ENCODE peak calls at places on chromosomes 16 and 17, in six cellular contexts. One of them, this sample, is unnamed.
A peak's percentile ranks its signal among the peaks of the same experiment; 100 is the strongest.

GRCh38 chr17:40317880-40318834 is 9.2 kb downstream of the RARA start:
- DNase-seq in KBM-7: peak; percentile 95
- DNase-seq in hepatic stellate cell: peak; percentile 99
- DNase-seq in nephron progenitor cell: peak; percentile 93
- DNase-seq in sigmoid colon: peak; percentile 99
- DNase-seq in ovary: peak; percentile 93
- DNase-seq in this sample: peak; percentile 98

GRCh38 chr17:5557990-5558389 is 26.3 kb downstream of the NLRP1 start:
- DNase-seq in KBM-7: no peak
- DNase-seq in hepatic stellate cell: no peak
- DNase-seq in nephron progenitor cell: no peak
- DNase-seq in sigmoid colon: no peak
- DNase-seq in ovary: no peak
- DNase-seq in this sample: no peak

GRCh38 chr16:57704905-57705852 is 10.6 kb downstream of the DRC7 start:
- DNase-seq in KBM-7: no peak
- DNase-seq in hepatic stellate cell: no peak
- DNase-seq in nephron progenitor cell: no peak
- DNase-seq in sigmoid colon: peak; percentile 29
- DNase-seq in ovary: no peak
- DNase-seq in this sample: no peak

GRCh38 chr17:81713556-81714411 is 1.7 kb downstream of the SLC25A10 start:
- DNase-seq in KBM-7: no peak
- DNase-seq in hepatic stellate cell: no peak
- DNase-seq in nephron progenitor cell: peak; percentile 48
- DNase-seq in sigmoid colon: peak; percentile 66
- DNase-seq in ovary: no peak
- DNase-seq in this sample: no peak

GRCh38 chr16:12902511-12903324 is 1.3 kb downstream of the SHISA9 start:
- DNase-seq in KBM-7: no peak
- DNase-seq in hepatic stellate cell: no peak
- DNase-seq in nephron progenitor cell: peak; percentile 34
- DNase-seq in sigmoid colon: no peak
- DNase-seq in ovary: no peak
- DNase-seq in this sample: no peak

GRCh38 chr16:57023541-57024249 is 34.3 kb downstream of the NLRC5 start:
- DNase-seq in KBM-7: no peak
- DNase-seq in hepatic stellate cell: no peak
- DNase-seq in nephron progenitor cell: no peak
- DNase-seq in sigmoid colon: peak; percentile 58
- DNase-seq in ovary: no peak
- DNase-seq in this sample: no peak

GRCh38 chr17:61406871-61407210 is 7.2 kb downstream of the TBX2 start:
- DNase-seq in KBM-7: no peak
- DNase-seq in hepatic stellate cell: no peak
- DNase-seq in nephron progenitor cell: no peak
- DNase-seq in sigmoid colon: peak; percentile 15
- DNase-seq in ovary: no peak
- DNase-seq in this sample: no peak

GRCh38 chr17:63480192-63480784 is 3.4 kb downstream of the ACE start:
- DNase-seq in KBM-7: no peak
- DNase-seq in hepatic stellate cell: no peak
- DNase-seq in nephron progenitor cell: no peak
- DNase-seq in sigmoid colon: no peak
- DNase-seq in ovary: no peak
- DNase-seq in this sample: no peak

GRCh38 chr16:19001788-19002187 is 18.1 kb downstream of the TMC7 start:
- DNase-seq in KBM-7: no peak
- DNase-seq in hepatic stellate cell: peak; percentile 45
- DNase-seq in nephron progenitor cell: no peak
- DNase-seq in sigmoid colon: no peak
- DNase-seq in ovary: no peak
- DNase-seq in this sample: peak; percentile 43

GRCh38 chr17:6780886-6781285 is 4.9 kb downstream of the FBXO39 start:
- DNase-seq in KBM-7: peak; percentile 71
- DNase-seq in hepatic stellate cell: no peak
- DNase-seq in nephron progenitor cell: no peak
- DNase-seq in sigmoid colon: no peak
- DNase-seq in ovary: no peak
- DNase-seq in this sample: no peak